ENCODE peak calls at places on chromosomes 2 and 18, in four cellular contexts. S is GM19239, H is EL, I is Caco-2. M is an unnamed sample.

GRCh38 chr18:49819768-49820662 is 6.7 kb upstream of the ACAA2 start:
- DNase-seq in S (no peak), H (peak), I (no peak), M (no peak)

GRCh38 chr2:200050921-200051620 is 95.7 kb downstream of the MAIP1 start:
- DNase-seq in S (no peak), H (no peak), I (no peak), M (no peak)

GRCh38 chr2:62163834-62164233 is 32.1 kb upstream of the B3GNT2 start:
- DNase-seq in S (no peak), H (no peak), I (no peak), M (no peak)

GRCh38 chr2:164495491-164496223 is 125.6 kb downstream of the GRB14 start:
- DNase-seq in S (no peak), H (peak), I (peak), M (no peak)

GRCh38 chr2:200310545-200310971 is 4.1 kb downstream of the SPATS2L start:
- DNase-seq in S (no peak), H (peak), I (no peak), M (no peak)

GRCh38 chr2:240573071-240573515 is 4.8 kb downstream of the RNPEPL1 start:
- DNase-seq in S (no peak), H (no peak), I (no peak), M (no peak)

GRCh38 chr2:146124741-146125140 is 1604.8 kb upstream of the ZEB2 start:
- DNase-seq in S (no peak), H (peak), I (no peak), M (no peak)

GRCh38 chr2:191612496-191612895 is 65.4 kb upstream of the NABP1 start:
- DNase-seq in S (no peak), H (peak), I (no peak), M (no peak)

GRCh38 chr2:121825003-121825950 is 69.8 kb downstream of the TSN start:
- DNase-seq in S (no peak), H (no peak), I (no peak), M (no peak)

GRCh38 chr2:232365621-232366321 is 12.8 kb upstream of the ALPP start:
- DNase-seq in S (peak), H (peak), I (peak), M (no peak)

GRCh38 chr2:204538179-204539009 is 6.9 kb upstream of the PARD3B start:
- DNase-seq in S (no peak), H (peak), I (no peak), M (peak)

M was measured in pancreas.